ENCODE peak calls at places on chromosomes 3 and 15, in seven cellular contexts. Z is anterior cingulate cortex, H is activated gamma-delta T cell, L is nephron progenitor cell, Y is NCI-H1417, C is GDM1, O is germinal center. A is an unnamed sample.
A peak's percentile ranks its signal among the peaks of the same experiment; 100 is the strongest.

GRCh38 chr15:84819291-84819768 is 2.2 kb downstream of the ALPK3 start:
- DNase-seq in Z (no peak), H (no peak), L (no peak), Y (no peak), C (no peak), O (no peak), A (no peak)

GRCh38 chr3:142844339-142844977 is 44.4 kb downstream of the PCOLCE2 start:
- DNase-seq in Z (no peak), H (no peak), L (no peak), Y (no peak), C (no peak), O (peak; percentile 18), A (peak; percentile 54)

GRCh38 chr15:98873441-98874218 is 134.0 kb downstream of the PGPEP1L start:
- DNase-seq in Z (no peak), H (no peak), L (no peak), Y (peak; percentile 62), C (no peak), O (no peak), A (peak; percentile 68)

GRCh38 chr3:108091498-108092259 is 848 bp upstream of the CD47 start:
- DNase-seq in Z (no peak), H (peak; percentile 49), L (no peak), Y (no peak), C (no peak), O (no peak), A (no peak)

GRCh38 chr3:146326875-146327543 is 76.1 kb upstream of the PLSCR4 start:
- DNase-seq in Z (no peak), H (no peak), L (no peak), Y (peak; percentile 4), C (peak; percentile 4), O (no peak), A (peak; percentile 42)

GRCh38 chr3:42668403-42668740 is 14.9 kb downstream of the ZBTB47 start:
- DNase-seq in Z (no peak), H (no peak), L (no peak), Y (no peak), C (no peak), O (no peak), A (no peak)

GRCh38 chr3:112811150-112811884 is 35.3 kb downstream of the CD200R1L start:
- DNase-seq in Z (no peak), H (no peak), L (peak; percentile 10), Y (no peak), C (no peak), O (no peak), A (no peak)

GRCh38 chr3:11603628-11604027 is 40.1 kb downstream of the VGLL4 start:
- DNase-seq in Z (no peak), H (no peak), L (no peak), Y (no peak), C (no peak), O (no peak), A (no peak)